ENCODE peak calls at places on chromosomes 4 and X, in seven cellular contexts. E, S, F, L, H, Q and B are unnamed samples.

GRCh38 chrX:139932077-139932900 is 564 bp downstream of the ATP11C start:
- DNase-seq in L (peak), E (peak), H (no peak), Q (peak), F (peak), S (peak), B (peak)

GRCh38 chrX:119502727-119503483 is 34.7 kb downstream of the SLC25A5 start:
- DNase-seq in E (no peak), Q (no peak), F (no peak), S (peak), H (peak), L (peak), B (no peak)

GRCh38 chrX:119391279-119391678 is 7.9 kb upstream of the SLC25A43 start:
- DNase-seq in E (no peak), S (peak), Q (peak), L (peak), H (no peak), F (no peak), B (no peak)

GRCh38 chr4:156711196-156711590 is 260.4 kb downstream of the PDGFC start:
- DNase-seq in H (no peak), Q (no peak), S (no peak), F (no peak), E (no peak), L (no peak), B (no peak)

GRCh38 chr4:177384856-177385396 is 57.3 kb downstream of the AGA start:
- DNase-seq in S (no peak), F (no peak), L (no peak), H (no peak), E (no peak), Q (no peak), B (no peak)

GRCh38 chr4:5635826-5636196 is 72.5 kb downstream of the EVC2 start:
- DNase-seq in E (no peak), F (no peak), Q (no peak), L (no peak), S (peak), H (no peak), B (no peak)

GRCh38 chr4:76753814-76754213 is 144.1 kb downstream of the SOWAHB start:
- DNase-seq in E (no peak), S (peak), Q (no peak), H (no peak), F (no peak), L (no peak), B (no peak)

GRCh38 chrX:150566734-150567182 is 1.7 kb upstream of the MTM1 start:
- DNase-seq in F (no peak), H (peak), Q (no peak), S (no peak), L (no peak), E (no peak), B (no peak)

GRCh38 chrX:67727576-67727975 is 183.8 kb downstream of the AR start:
- DNase-seq in H (no peak), L (no peak), E (no peak), F (no peak), Q (no peak), S (no peak), B (no peak)

GRCh38 chrX:67726028-67726427 is 182.2 kb downstream of the AR start:
- DNase-seq in Q (no peak), F (no peak), L (no peak), E (no peak), H (no peak), S (no peak), B (no peak)

GRCh38 chrX:67723580-67724351 is 179.9 kb downstream of the AR start:
- DNase-seq in L (no peak), Q (no peak), F (no peak), S (no peak), H (no peak), E (no peak), B (no peak)

GRCh38 chrX:67725471-67725870 is 181.7 kb downstream of the AR start:
- DNase-seq in L (no peak), F (no peak), Q (no peak), S (no peak), E (no peak), H (no peak), B (no peak)

DNA sequence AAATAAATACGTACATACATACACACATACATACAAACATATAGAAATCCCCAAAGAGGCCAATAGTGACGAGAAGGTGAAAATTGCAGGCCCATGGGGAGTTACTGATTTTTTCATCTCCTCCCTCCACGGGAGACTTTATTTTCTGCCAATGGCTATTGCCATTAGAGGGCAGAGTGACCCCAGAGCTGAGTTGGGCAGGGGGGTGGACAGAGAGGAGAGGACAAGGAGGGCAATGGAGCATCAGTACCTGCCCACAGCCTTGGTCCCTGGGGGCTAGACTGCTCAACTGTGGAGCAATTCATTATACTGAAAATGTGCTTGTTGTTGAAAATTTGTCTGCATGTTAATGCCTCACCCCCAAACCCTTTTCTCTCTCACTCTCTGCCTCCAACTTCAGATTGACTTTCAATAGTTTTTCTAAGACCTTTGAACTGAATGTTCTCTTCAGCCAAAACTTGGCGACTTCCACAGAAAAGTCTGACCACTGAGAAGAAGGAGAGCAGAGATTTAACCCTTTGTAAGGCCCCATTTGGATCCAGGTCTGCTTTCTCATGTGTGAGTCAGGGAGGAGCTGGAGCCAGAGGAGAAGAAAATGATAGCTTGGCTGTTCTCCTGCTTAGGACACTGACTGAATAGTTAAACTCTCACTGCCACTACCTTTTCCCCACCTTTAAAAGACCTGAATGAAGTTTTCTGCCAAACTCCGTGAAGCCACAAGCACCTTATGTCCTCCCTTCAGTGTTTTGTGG is 180.7 kb downstream of the AR start:
- DNase-seq in Q (no peak), H (no peak), E (no peak), S (peak), F (peak), L (no peak), B (no peak)
- TF ChIP-seq CTCF in Q (no peak), H (peak), E (peak), S (peak), F (peak), L (no peak), B (no peak)

GRCh38 chr4:168736831-168737230 is 240.0 kb downstream of the PALLD start:
- DNase-seq in L (no peak), F (no peak), Q (no peak), S (no peak), E (no peak), H (no peak), B (no peak)

GRCh38 chr4:168734703-168735688 is 238.1 kb downstream of the PALLD start:
- DNase-seq in L (no peak), H (no peak), Q (no peak), F (no peak), E (no peak), S (no peak), B (no peak)

GRCh38 chr4:168737441-168738176 is 240.8 kb downstream of the PALLD start:
- DNase-seq in Q (no peak), S (peak), F (no peak), H (no peak), E (no peak), L (no peak), B (no peak)

GRCh38 chr4:168732714-168733113 is 235.9 kb downstream of the PALLD start:
- DNase-seq in L (no peak), E (no peak), S (no peak), F (no peak), H (no peak), Q (no peak), B (no peak)

GRCh38 chr4:168735735-168736134 is 238.9 kb downstream of the PALLD start:
- DNase-seq in Q (no peak), L (no peak), E (no peak), F (peak), S (no peak), H (no peak), B (no peak)
- TF ChIP-seq CTCF in Q (no peak), L (no peak), E (no peak), F (no peak), S (no peak), H (no peak), B (no peak)

GRCh38 chr4:121697626-121698025 is 846 bp upstream of the ANXA5 start:
- DNase-seq in F (no peak), E (no peak), H (no peak), S (no peak), L (no peak), Q (no peak), B (no peak)

GRCh38 chr4:121693450-121693849 is 3.3 kb downstream of the ANXA5 start:
- DNase-seq in H (no peak), F (peak), S (no peak), E (no peak), L (no peak), Q (no peak), B (no peak)

GRCh38 chr4:121698119-121698732 is 1.4 kb upstream of the ANXA5 start:
- DNase-seq in E (peak), H (no peak), L (no peak), Q (no peak), F (no peak), S (peak), B (no peak)

GRCh38 chr4:121696641-121697461 is at the start of gene ANXA5:
- DNase-seq in F (peak), H (peak), L (peak), E (peak), Q (peak), S (peak), B (peak)

GRCh38 chr4:121696140-121696640 is 590 bp downstream of the ANXA5 start:
- DNase-seq in E (peak), Q (peak), F (peak), S (peak), L (peak), H (no peak), B (peak)
- TF ChIP-seq CTCF in E (peak), Q (no peak), F (peak), S (no peak), L (no peak), H (no peak), B (peak)

GRCh38 chr4:150863456-150863855 is 151.6 kb downstream of the LRBA start:
- DNase-seq in S (no peak), H (no peak), L (no peak), F (no peak), E (no peak), Q (no peak), B (no peak)

GRCh38 chr4:150855981-150856510 is 159.0 kb downstream of the LRBA start:
- DNase-seq in F (no peak), E (no peak), L (no peak), Q (no peak), H (no peak), S (no peak), B (no peak)

GRCh38 chr4:150854600-150854999 is 160.5 kb downstream of the LRBA start:
- DNase-seq in F (no peak), H (no peak), E (no peak), Q (no peak), L (no peak), S (no peak), B (no peak)

GRCh38 chr4:150862829-150863228 is 152.3 kb downstream of the LRBA start:
- DNase-seq in E (no peak), L (no peak), F (no peak), Q (no peak), H (no peak), S (no peak), B (no peak)

GRCh38 chr4:150859435-150859834 is 155.6 kb downstream of the LRBA start:
- DNase-seq in Q (no peak), E (no peak), S (no peak), F (no peak), L (no peak), H (no peak), B (no peak)
- TF ChIP-seq CTCF in Q (no peak), E (no peak), S (no peak), F (no peak), L (no peak), H (no peak), B (no peak)

GRCh38 chr4:151045907-151046306 is 30.8 kb upstream of the LRBA start:
- DNase-seq in E (no peak), H (peak), F (peak), Q (peak), S (no peak), L (peak), B (no peak)
- TF ChIP-seq CTCF in E (no peak), H (peak), F (no peak), Q (peak), S (no peak), L (no peak), B (peak)

DNA sequence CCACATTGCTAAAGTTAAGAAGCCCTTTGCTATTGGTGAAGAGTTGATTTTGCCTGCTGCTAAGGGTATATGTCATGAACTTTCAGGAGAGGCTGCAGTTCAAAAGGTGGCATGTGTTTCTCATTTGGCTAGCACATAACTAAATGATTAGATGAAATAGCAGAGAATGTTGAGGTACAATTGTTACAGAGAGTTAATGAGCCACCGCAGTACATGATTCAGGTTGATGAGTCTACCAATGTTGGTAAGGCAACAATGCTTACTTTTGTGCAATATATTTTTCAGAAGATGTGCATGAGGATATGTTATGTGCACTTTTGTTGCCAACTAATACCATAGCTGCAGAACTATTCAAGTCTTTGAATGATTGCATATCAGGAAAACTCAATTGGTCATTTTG is 21.1 kb upstream of the CXCL2 start:
- DNase-seq in H (no peak), L (no peak), Q (no peak), S (no peak), E (no peak), F (no peak), B (no peak)
- TF ChIP-seq CTCF in H (no peak), L (no peak), Q (no peak), S (no peak), E (no peak), F (no peak), B (no peak)